ENCODE peak calls at places on chromosomes 6 and 20, in seven cellular contexts. E, Y, M, U, R, I and K are unnamed samples. For H3K9me3 and H3K27me3, the result is how much of the 10 kb centered on the place peaks cover.

GRCh38 chr20:44738779-44739477 is 6.7 kb upstream of the KCNK15 start:
- DNase-seq in I (peak), U (peak), E (peak), Y (peak), M (peak), R (peak), K (peak)

GRCh38 chr20:31641391-31641790 is 3.7 kb downstream of the COX4I2 start:
- DNase-seq in M (no peak), Y (no peak), E (no peak), U (no peak), R (no peak), I (no peak), K (no peak)

GRCh38 chr6:149897855-149898744 is at the start of gene RAET1E:
- DNase-seq in R (no peak), E (no peak), I (no peak), M (no peak), Y (no peak), U (no peak), K (no peak)

GRCh38 chr6:4533576-4533975 is 242.6 kb upstream of the CDYL start:
- DNase-seq in R (no peak), E (no peak), Y (no peak), M (no peak), I (no peak), U (no peak), K (no peak)

GRCh38 chr20:6006603-6006949 is 47.3 kb downstream of the LRRN4 start:
- DNase-seq in M (no peak), R (no peak), U (no peak), I (no peak), E (no peak), Y (no peak), K (no peak)

GRCh38 chr6:28633445-28634215 is 107.9 kb downstream of the GPX5 start:
- DNase-seq in R (no peak), U (no peak), E (no peak), Y (no peak), M (no peak), I (no peak), K (no peak)

GRCh38 chr6:42742116-42742894 is 3.6 kb downstream of the TBCC start:
- DNase-seq in Y (no peak), I (no peak), E (no peak), M (no peak), U (no peak), R (no peak), K (no peak)

GRCh38 chr20:46838002-46838401 is 56.6 kb upstream of the EYA2 start:
- DNase-seq in R (no peak), I (no peak), E (no peak), U (no peak), M (no peak), Y (no peak), K (no peak)

GRCh38 chr6:113416166-113416565 is 441.0 kb upstream of the MARCKS start:
- DNase-seq in M (no peak), Y (no peak), I (no peak), R (no peak), U (no peak), E (no peak), K (peak)

GRCh38 chr6:33981421-33981820 is 164.5 kb downstream of the GRM4 start:
- DNase-seq in E (no peak), R (no peak), Y (no peak), M (no peak), U (peak), I (peak), K (no peak)

GRCh38 chr6:25050356-25050755 is 114.6 kb upstream of the RIPOR2 start:
- DNase-seq in U (no peak), R (no peak), E (no peak), I (peak), M (peak), Y (no peak), K (no peak)

GRCh38 chr6:157077251-157077650 is 246.1 kb downstream of the TMEM242 start:
- DNase-seq in U (no peak), R (no peak), Y (no peak), E (no peak), M (no peak), I (no peak), K (no peak)

GRCh38 chr6:125307150-125307838 is 5.5 kb upstream of the HDDC2 start:
- DNase-seq in M (no peak), E (no peak), U (no peak), Y (no peak), I (peak), R (no peak), K (no peak)

GRCh38 chr6:57087916-57088315 is 2.1 kb upstream of the ZNF451 start:
- DNase-seq in M (no peak), E (no peak), Y (no peak), U (no peak), R (no peak), I (no peak), K (no peak)

GRCh38 chr6:162090734-162091133 is 636.8 kb downstream of the PRKN start:
- DNase-seq in R (no peak), E (no peak), U (no peak), Y (no peak), M (no peak), I (no peak), K (no peak)

GRCh38 chr20:49982072-49982345 is 771 bp upstream of the SNAI1 start:
- DNase-seq in Y (no peak), R (no peak), I (no peak), E (no peak), U (no peak), M (no peak), K (no peak)
- H3K4me3 ChIP-seq in Y (no peak), R (peak), I (peak), E (peak), U (peak), M (peak), K (no peak)

GRCh38 chr6:137191670-137192069 is 18.2 kb upstream of the IL22RA2 start:
- DNase-seq in E (no peak), M (no peak), Y (no peak), I (no peak), R (no peak), U (no peak), K (no peak)

GRCh38 chr6:137185290-137185689 is 11.8 kb upstream of the IL22RA2 start:
- DNase-seq in U (no peak), R (no peak), I (no peak), E (no peak), M (no peak), Y (no peak), K (no peak)

GRCh38 chr6:137191238-137191637 is 17.8 kb upstream of the IL22RA2 start:
- DNase-seq in Y (no peak), I (no peak), R (no peak), E (no peak), U (no peak), M (no peak), K (no peak)

GRCh38 chr6:137190710-137191109 is 17.3 kb upstream of the IL22RA2 start:
- DNase-seq in M (no peak), E (no peak), Y (no peak), U (peak), R (no peak), I (no peak), K (no peak)

DNA sequence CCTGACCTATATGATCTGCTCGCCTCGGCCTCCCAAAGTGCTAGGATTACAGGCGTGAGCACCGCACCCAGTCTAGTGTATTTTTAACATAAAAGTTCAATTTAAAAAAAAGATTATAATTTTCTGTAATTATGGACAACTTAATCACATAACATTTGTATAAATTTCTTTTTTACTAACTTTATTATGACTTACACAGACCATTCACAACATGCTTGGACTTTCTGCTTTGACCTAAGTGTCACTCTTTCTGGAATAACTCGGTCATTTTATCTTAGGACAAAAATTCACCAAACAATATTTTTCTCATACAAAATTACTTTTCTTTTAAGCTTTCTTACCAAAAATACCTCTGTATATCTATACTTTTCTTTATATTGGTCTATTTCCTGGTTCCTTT is 15.4 kb upstream of the IL22RA2 start:
- DNase-seq in I (no peak), E (no peak), U (no peak), R (no peak), M (no peak), Y (no peak), K (no peak)
- H3K9me3 ChIP-seq in I (under half), E (under half), U (under half), R (under half), M (under half), Y (under half), K (under half)

DNA sequence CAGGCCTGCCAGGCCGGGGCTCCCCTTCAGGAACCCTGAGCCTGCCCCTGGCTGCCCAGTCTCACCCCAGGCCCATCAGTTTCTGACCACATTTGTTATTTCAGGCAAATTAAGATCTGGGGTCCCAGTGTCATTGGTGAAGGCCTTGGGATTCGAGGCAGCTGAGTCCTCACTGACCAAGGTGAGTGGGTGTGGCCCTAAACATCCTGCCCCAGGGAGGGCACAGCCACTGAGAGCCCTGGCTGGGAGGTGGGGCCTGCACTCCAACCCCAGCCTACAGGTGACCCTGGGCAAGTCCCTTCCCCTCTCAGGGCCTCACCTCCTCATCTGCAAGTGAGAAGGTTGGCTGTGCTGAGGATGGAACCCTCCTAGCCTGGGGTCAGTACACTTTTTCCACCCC is 23.8 kb downstream of the BPIFB1 start:
- DNase-seq in I (no peak), E (no peak), R (no peak), M (no peak), U (no peak), Y (no peak), K (no peak)
- H3K27me3 ChIP-seq in I (under half), E (under half), R (under half), M (under half), U (under half), Y (under half), K (under half)

GRCh38 chr6:146890172-146890571 is 291.4 kb downstream of the ADGB start:
- DNase-seq in R (no peak), Y (no peak), M (no peak), I (no peak), U (no peak), E (no peak), K (no peak)
- H3K4me3 ChIP-seq in R (no peak), Y (no peak), M (no peak), I (no peak), U (no peak), E (no peak), K (no peak)

GRCh38 chr6:169618526-169619490 is 83.0 kb downstream of the WDR27 start:
- DNase-seq in R (no peak), U (no peak), I (no peak), M (no peak), E (no peak), Y (no peak), K (peak)
- H3K9me3 ChIP-seq in R (under half), U (under half), I (under half), M (under half), E (under half), Y (under half), K (under half)